ENCODE peak calls at places on chromosomes 16 and 17, in four cellular contexts. One of them, this sample, is unnamed.

GRCh38 chr16:30185683-30186421 is 2.5 kb downstream of the CORO1A start:
- DNase-seq in fibroblast of villous mesenchyme: no peak
- DNase-seq in Caco-2: no peak
- DNase-seq in HL-60: peak
- DNase-seq in this sample: no peak

GRCh38 chr17:44024271-44024663 is 9.5 kb upstream of the TMEM101 start:
- DNase-seq in fibroblast of villous mesenchyme: no peak
- DNase-seq in Caco-2: no peak
- DNase-seq in HL-60: no peak
- DNase-seq in this sample: no peak

GRCh38 chr17:69637399-69638165 is 223.1 kb downstream of the MAP2K6 start:
- DNase-seq in fibroblast of villous mesenchyme: peak
- DNase-seq in Caco-2: no peak
- DNase-seq in HL-60: no peak
- DNase-seq in this sample: peak

GRCh38 chr16:69073181-69073669 is 32.2 kb upstream of the HAS3 start:
- DNase-seq in fibroblast of villous mesenchyme: peak
- DNase-seq in Caco-2: no peak
- DNase-seq in HL-60: no peak
- DNase-seq in this sample: peak

GRCh38 chr17:60506312-60506711 is 19.7 kb downstream of the APPBP2 start:
- DNase-seq in fibroblast of villous mesenchyme: peak
- DNase-seq in Caco-2: no peak
- DNase-seq in HL-60: no peak
- DNase-seq in this sample: peak

GRCh38 chr17:50524838-50525237 is 7.7 kb upstream of the EPN3 start:
- DNase-seq in fibroblast of villous mesenchyme: no peak
- DNase-seq in Caco-2: no peak
- DNase-seq in HL-60: no peak
- DNase-seq in this sample: no peak

GRCh38 chr16:49924078-49924477 is 68.2 kb upstream of the ZNF423 start:
- DNase-seq in fibroblast of villous mesenchyme: no peak
- DNase-seq in Caco-2: peak
- DNase-seq in HL-60: no peak
- DNase-seq in this sample: peak

GRCh38 chr17:50127661-50128361 is 2.1 kb downstream of the SAMD14 start:
- DNase-seq in fibroblast of villous mesenchyme: peak
- DNase-seq in Caco-2: no peak
- DNase-seq in HL-60: peak
- DNase-seq in this sample: no peak

GRCh38 chr16:72199938-72200337 is 28.0 kb upstream of the PMFBP1 start:
- DNase-seq in fibroblast of villous mesenchyme: no peak
- DNase-seq in Caco-2: no peak
- DNase-seq in HL-60: no peak
- DNase-seq in this sample: no peak

GRCh38 chr16:86631441-86631840 is 53.1 kb downstream of the FOXL1 start:
- DNase-seq in fibroblast of villous mesenchyme: peak
- DNase-seq in Caco-2: no peak
- DNase-seq in HL-60: no peak
- DNase-seq in this sample: no peak

GRCh38 chr17:45293413-45294211 is 23.2 kb downstream of the MAP3K14 start:
- DNase-seq in fibroblast of villous mesenchyme: peak
- DNase-seq in Caco-2: no peak
- DNase-seq in HL-60: peak
- DNase-seq in this sample: peak

GRCh38 chr17:19939993-19940721 is 37.5 kb downstream of the AKAP10 start:
- DNase-seq in fibroblast of villous mesenchyme: no peak
- DNase-seq in Caco-2: no peak
- DNase-seq in HL-60: no peak
- DNase-seq in this sample: no peak

GRCh38 chr16:14455577-14455976 is 174.5 kb downstream of the PARN start:
- DNase-seq in fibroblast of villous mesenchyme: peak
- DNase-seq in Caco-2: peak
- DNase-seq in HL-60: no peak
- DNase-seq in this sample: peak

GRCh38 chr16:23534868-23535860 is 22.0 kb downstream of the EARS2 start:
- DNase-seq in fibroblast of villous mesenchyme: no peak
- DNase-seq in Caco-2: no peak
- DNase-seq in HL-60: no peak
- DNase-seq in this sample: no peak

GRCh38 chr16:89525146-89525913 is 17.1 kb downstream of the SPG7 start:
- DNase-seq in fibroblast of villous mesenchyme: no peak
- DNase-seq in Caco-2: no peak
- DNase-seq in HL-60: no peak
- DNase-seq in this sample: no peak
- TF ChIP-seq CTCF in fibroblast of villous mesenchyme: no peak
- TF ChIP-seq CTCF in Caco-2: peak
- TF ChIP-seq CTCF in HL-60: no peak
- TF ChIP-seq CTCF in this sample: no peak

GRCh38 chr17:81037783-81038733 is 3.1 kb downstream of the BAIAP2 start:
- DNase-seq in fibroblast of villous mesenchyme: no peak
- DNase-seq in Caco-2: no peak
- DNase-seq in HL-60: no peak
- DNase-seq in this sample: peak
- H3K4me3 ChIP-seq in fibroblast of villous mesenchyme: no peak
- H3K4me3 ChIP-seq in Caco-2: no peak
- H3K4me3 ChIP-seq in HL-60: no peak
- H3K4me3 ChIP-seq in this sample: no peak

GRCh38 chr17:67227488-67227887 is 17.5 kb downstream of the HELZ start:
- DNase-seq in fibroblast of villous mesenchyme: no peak
- DNase-seq in Caco-2: no peak
- DNase-seq in HL-60: no peak
- DNase-seq in this sample: peak

GRCh38 chr17:67218385-67218950 is 26.5 kb downstream of the HELZ start:
- DNase-seq in fibroblast of villous mesenchyme: peak
- DNase-seq in Caco-2: no peak
- DNase-seq in HL-60: no peak
- DNase-seq in this sample: peak

GRCh38 chr17:67229109-67229991 is 15.6 kb downstream of the HELZ start:
- DNase-seq in fibroblast of villous mesenchyme: no peak
- DNase-seq in Caco-2: no peak
- DNase-seq in HL-60: no peak
- DNase-seq in this sample: no peak

GRCh38 chr17:67221062-67221998 is 23.7 kb downstream of the HELZ start:
- DNase-seq in fibroblast of villous mesenchyme: peak
- DNase-seq in Caco-2: peak
- DNase-seq in HL-60: peak
- DNase-seq in this sample: peak

DNA sequence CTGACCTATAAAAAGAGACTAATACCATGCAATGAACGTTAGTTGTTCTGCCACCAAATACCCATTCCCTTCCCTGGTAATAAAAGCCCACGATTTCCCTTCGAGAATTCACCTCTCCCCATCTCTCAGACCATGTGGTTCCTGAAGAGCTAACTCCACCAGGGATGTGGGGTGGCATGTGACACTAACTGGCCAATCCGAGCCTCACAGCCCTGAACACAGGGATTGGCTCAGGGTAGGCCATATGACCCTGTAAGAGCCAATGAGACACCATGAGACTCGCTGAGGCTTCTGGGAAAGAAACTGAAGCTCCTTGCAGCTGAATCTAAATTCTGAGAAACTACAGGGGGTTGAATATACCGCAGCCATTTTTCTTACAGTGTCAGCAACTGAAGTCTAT is 21.1 kb downstream of the HELZ start:
- DNase-seq in fibroblast of villous mesenchyme: no peak
- DNase-seq in Caco-2: peak
- DNase-seq in HL-60: no peak
- DNase-seq in this sample: no peak
- TF ChIP-seq CTCF in fibroblast of villous mesenchyme: no peak
- TF ChIP-seq CTCF in Caco-2: no peak
- TF ChIP-seq CTCF in HL-60: no peak
- TF ChIP-seq CTCF in this sample: no peak

DNA sequence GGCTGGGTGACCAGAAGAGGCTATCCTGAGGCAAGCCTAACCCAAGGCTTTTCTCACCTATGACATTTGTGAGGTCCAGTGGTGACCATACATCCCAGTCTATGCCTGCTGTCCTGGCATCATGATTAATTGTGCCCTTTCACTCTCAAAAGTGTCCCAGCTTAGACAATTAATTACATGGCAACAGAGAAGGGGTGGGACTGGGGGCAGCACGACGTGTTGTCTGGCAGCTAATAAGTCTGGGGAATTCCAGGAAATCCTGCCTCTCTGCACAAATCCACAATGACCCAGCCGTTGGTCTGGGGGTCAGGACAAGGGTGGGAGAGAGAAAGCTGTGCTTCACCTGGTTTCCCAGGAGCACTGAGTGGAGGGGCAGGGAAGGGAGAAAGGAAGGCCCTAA is 14.0 kb upstream of the MTMR4 start:
- DNase-seq in fibroblast of villous mesenchyme: no peak
- DNase-seq in Caco-2: no peak
- DNase-seq in HL-60: no peak
- DNase-seq in this sample: no peak
- H3K4me3 ChIP-seq in fibroblast of villous mesenchyme: no peak
- H3K4me3 ChIP-seq in Caco-2: no peak
- H3K4me3 ChIP-seq in HL-60: no peak
- H3K4me3 ChIP-seq in this sample: no peak

GRCh38 chr17:74815671-74816370 is 39.7 kb upstream of the NAT9 start:
- DNase-seq in fibroblast of villous mesenchyme: no peak
- DNase-seq in Caco-2: no peak
- DNase-seq in HL-60: no peak
- DNase-seq in this sample: peak
- TF ChIP-seq CTCF in fibroblast of villous mesenchyme: peak
- TF ChIP-seq CTCF in Caco-2: peak
- TF ChIP-seq CTCF in HL-60: no peak
- TF ChIP-seq CTCF in this sample: peak

GRCh38 chr16:85430523-85431381 is 182.4 kb upstream of the GSE1 start:
- DNase-seq in fibroblast of villous mesenchyme: no peak
- DNase-seq in Caco-2: peak
- DNase-seq in HL-60: no peak
- DNase-seq in this sample: no peak

GRCh38 chr16:85426806-85427205 is 186.3 kb upstream of the GSE1 start:
- DNase-seq in fibroblast of villous mesenchyme: no peak
- DNase-seq in Caco-2: peak
- DNase-seq in HL-60: no peak
- DNase-seq in this sample: no peak

GRCh38 chr16:85428168-85428898 is 184.8 kb upstream of the GSE1 start:
- DNase-seq in fibroblast of villous mesenchyme: peak
- DNase-seq in Caco-2: peak
- DNase-seq in HL-60: peak
- DNase-seq in this sample: peak

GRCh38 chr16:85429776-85430522 is 183.2 kb upstream of the GSE1 start:
- DNase-seq in fibroblast of villous mesenchyme: no peak
- DNase-seq in Caco-2: peak
- DNase-seq in HL-60: no peak
- DNase-seq in this sample: no peak

DNA sequence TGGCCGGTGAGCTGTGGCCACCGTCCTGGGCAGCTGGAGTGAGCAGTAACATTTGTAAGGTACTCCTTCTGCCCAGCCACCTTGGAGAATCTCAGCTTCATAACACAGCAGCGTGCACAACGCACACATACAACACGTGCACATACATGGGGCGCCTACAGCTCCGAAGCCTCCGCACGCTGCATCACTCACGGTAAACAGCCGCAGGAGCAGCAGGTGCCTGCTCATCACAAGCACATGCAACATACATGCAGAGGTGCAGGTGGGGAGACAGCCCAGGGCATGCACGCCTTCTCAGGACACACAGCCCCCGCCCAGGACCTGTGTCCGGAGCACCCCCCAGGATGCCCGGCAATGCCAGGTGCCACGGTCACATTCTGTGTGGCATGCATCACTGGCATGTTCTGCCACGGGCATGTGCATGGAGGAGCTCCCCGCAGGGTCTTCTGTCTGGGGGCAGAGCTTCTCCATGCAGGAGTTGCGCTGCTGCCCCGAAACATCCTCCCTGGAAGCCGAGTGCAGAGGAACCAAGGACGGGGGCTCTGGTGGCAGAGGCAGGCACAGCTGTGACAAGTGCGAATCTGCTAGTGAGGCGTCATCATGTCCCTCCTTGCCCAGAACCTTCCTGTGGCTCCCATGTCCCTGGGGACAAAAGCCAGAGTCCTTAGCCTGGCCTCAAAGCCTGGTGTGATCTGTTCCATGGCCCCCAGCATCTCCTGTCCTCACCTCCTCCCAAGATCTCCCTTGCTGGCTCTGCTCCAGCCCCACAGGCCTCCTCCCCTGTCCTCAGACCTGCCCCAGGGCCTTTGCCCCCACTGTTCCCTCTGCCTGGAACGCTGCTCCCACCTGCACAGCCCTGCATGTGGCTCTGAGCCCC is 184.0 kb upstream of the GSE1 start:
- DNase-seq in fibroblast of villous mesenchyme: no peak
- DNase-seq in Caco-2: peak
- DNase-seq in HL-60: no peak
- DNase-seq in this sample: no peak
- H3K4me3 ChIP-seq in fibroblast of villous mesenchyme: no peak
- H3K4me3 ChIP-seq in Caco-2: no peak
- H3K4me3 ChIP-seq in HL-60: no peak
- H3K4me3 ChIP-seq in this sample: no peak

DNA sequence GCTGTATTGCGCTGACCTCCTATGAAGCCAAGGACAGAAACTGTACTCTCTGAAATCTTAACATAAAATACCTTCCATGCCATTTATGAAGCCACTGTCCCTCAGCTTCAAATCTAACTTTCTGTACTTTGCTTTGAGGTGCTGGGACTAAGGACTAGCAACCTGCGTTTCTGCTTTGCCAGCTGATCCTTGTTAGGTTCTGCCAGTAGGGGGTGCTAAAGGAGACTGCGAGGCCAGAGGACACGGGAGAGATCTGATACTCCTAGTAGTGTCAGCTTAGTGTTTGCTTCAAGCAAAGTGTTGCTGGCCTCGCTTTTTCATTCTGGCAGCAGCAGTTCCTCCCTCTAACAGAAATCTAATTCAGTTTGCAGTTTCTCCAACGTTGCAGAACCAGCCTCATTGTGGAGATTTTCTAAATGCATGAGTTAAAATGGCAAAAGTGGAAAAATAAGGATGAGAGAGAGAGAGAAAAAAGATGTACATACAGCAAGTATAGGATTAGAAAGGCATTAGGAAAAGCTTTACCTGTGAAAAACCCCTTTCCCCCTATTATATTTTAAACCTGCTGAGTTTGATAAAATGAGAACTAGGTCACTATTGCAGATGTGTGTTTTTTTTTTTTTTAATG is 297.5 kb downstream of the CA10 start:
- DNase-seq in fibroblast of villous mesenchyme: no peak
- DNase-seq in Caco-2: peak
- DNase-seq in HL-60: peak
- DNase-seq in this sample: peak
- TF ChIP-seq CTCF in fibroblast of villous mesenchyme: peak
- TF ChIP-seq CTCF in Caco-2: peak
- TF ChIP-seq CTCF in HL-60: peak
- TF ChIP-seq CTCF in this sample: peak

DNA sequence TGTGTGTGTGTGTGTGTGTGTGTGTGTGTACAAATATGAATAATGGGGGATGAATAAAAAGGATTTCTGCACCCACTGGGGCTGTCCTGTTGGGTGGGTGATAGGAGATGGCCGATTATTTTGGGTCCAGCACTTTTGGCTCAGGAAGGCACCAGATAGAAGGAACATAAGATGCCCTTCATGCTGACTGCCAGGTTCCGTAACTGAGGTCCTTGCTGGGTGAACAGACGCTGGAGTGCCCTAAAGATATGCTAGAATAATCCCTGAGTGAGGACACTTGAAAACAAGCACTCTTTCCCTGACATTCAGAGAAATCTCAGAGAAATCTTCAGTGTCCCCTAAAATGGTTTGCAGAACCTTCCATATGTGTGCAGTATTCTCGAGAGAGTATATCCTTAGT is 17.7 kb downstream of the IRX6 start:
- DNase-seq in fibroblast of villous mesenchyme: no peak
- DNase-seq in Caco-2: no peak
- DNase-seq in HL-60: no peak
- DNase-seq in this sample: no peak
- H3K4me3 ChIP-seq in fibroblast of villous mesenchyme: no peak
- H3K4me3 ChIP-seq in Caco-2: no peak
- H3K4me3 ChIP-seq in HL-60: no peak
- H3K4me3 ChIP-seq in this sample: no peak